ENCODE peak calls at places on chromosomes 7 and 10, in five cellular contexts. N, O, S, Q and G are unnamed samples.

GRCh38 chr7:111210996-111211395 is 120.1 kb downstream of the LRRN3 start:
- DNase-seq in Q (no peak), S (no peak), N (no peak), O (no peak), G (no peak)

GRCh38 chr7:137360087-137360679 is 16.6 kb upstream of the PTN start:
- DNase-seq in S (no peak), N (no peak), Q (no peak), O (no peak), G (no peak)

GRCh38 chr10:28532223-28532508 is 752 bp upstream of the WAC start:
- DNase-seq in N (peak), S (no peak), O (no peak), Q (no peak), G (peak)

GRCh38 chr10:77378950-77379349 is 258.7 kb downstream of the KCNMA1 start:
- DNase-seq in S (no peak), Q (no peak), O (no peak), N (no peak), G (no peak)

GRCh38 chr10:75233444-75234016 is 2.2 kb downstream of the COMTD1 start:
- DNase-seq in S (no peak), Q (no peak), N (no peak), O (no peak), G (no peak)

GRCh38 chr7:25527665-25528064 is 299.4 kb upstream of the NPVF start:
- DNase-seq in O (no peak), S (no peak), Q (no peak), N (no peak), G (no peak)

GRCh38 chr10:12902135-12902572 is 99.4 kb downstream of the CCDC3 start:
- DNase-seq in Q (peak), S (peak), N (peak), O (peak), G (peak)

GRCh38 chr10:77702166-77702565 is 64.6 kb upstream of the KCNMA1 start:
- DNase-seq in O (no peak), N (no peak), S (no peak), Q (peak), G (peak)

GRCh38 chr10:124579003-124579384 is 117.4 kb downstream of the LHPP start:
- DNase-seq in O (no peak), N (no peak), Q (peak), S (no peak), G (no peak)

GRCh38 chr10:114544045-114544659 is 113.9 kb downstream of the ABLIM1 start:
- DNase-seq in N (no peak), S (no peak), O (peak), Q (no peak), G (no peak)

GRCh38 chr7:69608049-69608448 is 9.8 kb downstream of the AUTS2 start:
- DNase-seq in Q (no peak), N (no peak), O (no peak), S (no peak), G (no peak)

GRCh38 chr7:47915066-47915976 is 32.9 kb downstream of the PKD1L1 start:
- DNase-seq in S (no peak), O (no peak), Q (no peak), N (no peak), G (no peak)

GRCh38 chr10:43781480-43782361 is 133.0 kb upstream of the ZNF32 start:
- DNase-seq in S (peak), O (no peak), N (no peak), Q (peak), G (no peak)

GRCh38 chr7:121752706-121753105 is 120.3 kb upstream of the PTPRZ1 start:
- DNase-seq in N (no peak), S (no peak), Q (no peak), O (no peak), G (no peak)